ENCODE peak calls at places on chromosome 5, in five cellular contexts. S is endothelial cell of umbilical vein, W is mammary epithelial cell, I is neural progenitor cell, N is K562. F is an unnamed sample.

GRCh38 chr5:96661101-96661840 is 905 bp upstream of the CAST start:
- DNase-seq in I (peak), W (peak), S (peak), N (no peak), F (no peak)

GRCh38 chr5:94217745-94218144 is 400.7 kb downstream of the KIAA0825 start:
- DNase-seq in I (no peak), S (no peak), N (no peak), W (no peak), F (no peak)

GRCh38 chr5:167639213-167639612 is 652.2 kb upstream of the WWC1 start:
- DNase-seq in W (no peak), I (no peak), N (no peak), S (no peak), F (no peak)

GRCh38 chr5:180628827-180629702 is 20.3 kb downstream of the FLT4 start:
- DNase-seq in N (no peak), W (no peak), S (no peak), I (no peak), F (no peak)

GRCh38 chr5:160119905-160120266 is 636 bp upstream of the PWWP2A start:
- DNase-seq in S (no peak), I (no peak), W (no peak), N (no peak), F (no peak)

GRCh38 chr5:178325311-178326053 is 92.9 kb upstream of the PHYKPL start:
- DNase-seq in W (no peak), S (no peak), N (no peak), I (no peak), F (no peak)

GRCh38 chr5:174045470-174046025 is at the start of gene NSG2:
- DNase-seq in I (peak), W (peak), N (peak), S (peak), F (peak)

GRCh38 chr5:115262066-115262404 is 642 bp downstream of the PGGT1B start:
- DNase-seq in N (peak), W (peak), I (peak), S (peak), F (no peak)

GRCh38 chr5:123776761-123777160 is 264.8 kb downstream of the CSNK1G3 start:
- DNase-seq in N (no peak), I (no peak), S (no peak), W (peak), F (no peak)

GRCh38 chr5:59348189-59348588 is 545.3 kb downstream of the PDE4D start:
- DNase-seq in S (peak), N (no peak), W (peak), I (peak), F (no peak)

GRCh38 chr5:16617272-16617973 is 626 bp upstream of the RETREG1 start:
- DNase-seq in N (no peak), I (peak), W (no peak), S (no peak), F (no peak)

GRCh38 chr5:140324041-140324833 is 21.3 kb upstream of the PFDN1 start:
- DNase-seq in N (no peak), W (no peak), I (no peak), S (no peak), F (no peak)

GRCh38 chr5:181037365-181037861 is 2.7 kb upstream of the BTNL9 start:
- DNase-seq in W (no peak), S (no peak), N (peak), I (peak), F (peak)

GRCh38 chr5:38468978-38469706 is 87.3 kb downstream of the LIFR start:
- DNase-seq in W (no peak), I (no peak), S (no peak), N (no peak), F (no peak)

GRCh38 chr5:54655761-54656160 is 138.2 kb downstream of the SNX18 start:
- DNase-seq in W (no peak), I (no peak), S (no peak), N (no peak), F (no peak)

GRCh38 chr5:87432460-87432859 is 19.7 kb upstream of the CCNH start:
- DNase-seq in S (no peak), W (no peak), I (no peak), N (no peak), F (no peak)

GRCh38 chr5:35161637-35162248 is 68.5 kb downstream of the PRLR start:
- DNase-seq in S (no peak), I (no peak), W (no peak), N (no peak), F (no peak)
- H3K9ac ChIP-seq in S (no peak), I (no peak), W (no peak), N (no peak), F (no peak)

GRCh38 chr5:14220642-14221041 is 77.5 kb downstream of the TRIO start:
- DNase-seq in I (no peak), W (no peak), N (no peak), S (no peak), F (no peak)
- H3K9ac ChIP-seq in I (no peak), W (no peak), N (no peak), S (no peak), F (no peak)

GRCh38 chr5:92505925-92506324 is 1075.1 kb downstream of the NR2F1-AS1 start:
- DNase-seq in S (peak), N (no peak), I (no peak), W (no peak), F (no peak)
- H3K9ac ChIP-seq in S (peak), N (no peak), I (no peak), W (no peak), F (no peak)

GRCh38 chr5:122311400-122311887 is 593 bp upstream of the SNCAIP start:
- DNase-seq in S (peak), N (no peak), I (no peak), W (no peak), F (no peak)

GRCh38 chr5:122311888-122312669 is at the start of gene SNCAIP:
- DNase-seq in N (peak), S (peak), W (peak), I (peak), F (no peak)

GRCh38 chr5:122313001-122313402 is 965 bp downstream of the SNCAIP start:
- DNase-seq in N (no peak), S (peak), W (no peak), I (peak), F (no peak)

GRCh38 chr5:122313941-122314340 is 1.9 kb downstream of the SNCAIP start:
- DNase-seq in I (no peak), N (no peak), W (no peak), S (peak), F (no peak)

GRCh38 chr5:122312670-122312988 is 592 bp downstream of the SNCAIP start:
- DNase-seq in S (no peak), N (no peak), I (peak), W (peak), F (no peak)
- H3K9ac ChIP-seq in S (peak), N (no peak), I (no peak), W (no peak), F (no peak)

GRCh38 chr5:52773342-52773741 is 14.4 kb upstream of the ITGA1 start:
- DNase-seq in S (peak), W (no peak), I (no peak), N (no peak), F (no peak)

GRCh38 chr5:52769061-52769460 is 18.7 kb upstream of the ITGA1 start:
- DNase-seq in I (no peak), W (no peak), N (no peak), S (no peak), F (no peak)

GRCh38 chr5:52772668-52773067 is 15.0 kb upstream of the ITGA1 start:
- DNase-seq in S (no peak), I (no peak), W (no peak), N (no peak), F (no peak)

GRCh38 chr5:52770287-52770939 is 17.3 kb upstream of the ITGA1 start:
- DNase-seq in N (no peak), W (no peak), S (no peak), I (no peak), F (no peak)

DNA sequence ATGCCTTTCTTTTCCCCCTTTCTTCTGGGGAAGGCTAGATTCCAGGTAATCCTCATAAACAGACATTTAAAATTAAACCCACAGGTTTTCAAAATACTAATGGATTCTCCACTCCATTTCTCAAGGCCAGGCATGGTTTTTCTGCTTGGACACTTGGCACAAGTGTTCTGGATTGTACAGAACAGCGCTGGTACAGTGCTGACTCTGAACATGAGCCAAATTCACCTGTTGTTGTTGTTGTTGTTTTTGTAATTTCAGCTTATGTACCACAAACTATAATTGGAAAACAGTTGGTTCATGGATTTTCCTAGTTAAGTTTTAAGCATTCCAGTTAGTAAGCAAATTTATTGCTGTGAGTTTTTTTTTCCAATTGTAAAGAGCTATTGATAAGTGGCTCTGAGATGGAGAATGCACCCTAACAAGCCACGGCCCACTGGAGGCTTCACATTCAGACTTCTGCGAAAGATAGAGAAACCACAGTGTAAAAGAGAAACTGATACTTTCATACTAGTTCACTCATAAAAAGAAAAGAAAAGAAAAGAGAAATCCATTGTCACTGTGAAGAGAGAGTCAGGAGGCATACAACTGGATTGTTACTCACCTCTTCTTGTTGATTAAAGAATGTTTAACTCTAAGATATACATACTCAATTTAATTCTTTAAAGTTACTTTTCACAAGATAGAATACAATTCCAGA is 16.2 kb upstream of the ITGA1 start:
- DNase-seq in I (no peak), N (no peak), S (no peak), W (no peak), F (no peak)
- H3K9ac ChIP-seq in I (no peak), N (no peak), S (no peak), W (no peak), F (no peak)

DNA sequence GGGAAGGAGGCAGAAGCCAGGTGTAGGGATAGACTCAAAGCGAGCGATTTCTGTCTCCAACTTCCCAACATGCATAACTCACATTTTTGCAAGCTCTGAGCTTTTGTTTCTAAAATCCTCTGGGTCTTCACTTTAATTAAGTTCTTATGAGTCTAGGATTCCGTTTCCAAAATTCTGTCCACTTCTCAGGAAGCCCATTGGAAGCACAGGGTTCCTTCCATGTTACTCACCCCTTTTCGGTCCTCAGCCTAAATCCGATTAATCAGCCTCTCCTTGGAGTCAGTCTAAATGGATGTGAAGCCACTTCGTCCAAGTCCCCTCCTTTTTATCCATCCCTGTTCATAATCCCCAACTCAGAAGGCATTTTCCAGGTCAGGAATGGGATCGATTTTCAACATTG is 1.4 kb downstream of the GPX3 start:
- DNase-seq in W (no peak), N (no peak), I (no peak), S (no peak), F (no peak)
- H3K9ac ChIP-seq in W (no peak), N (no peak), I (no peak), S (no peak), F (no peak)

DNA sequence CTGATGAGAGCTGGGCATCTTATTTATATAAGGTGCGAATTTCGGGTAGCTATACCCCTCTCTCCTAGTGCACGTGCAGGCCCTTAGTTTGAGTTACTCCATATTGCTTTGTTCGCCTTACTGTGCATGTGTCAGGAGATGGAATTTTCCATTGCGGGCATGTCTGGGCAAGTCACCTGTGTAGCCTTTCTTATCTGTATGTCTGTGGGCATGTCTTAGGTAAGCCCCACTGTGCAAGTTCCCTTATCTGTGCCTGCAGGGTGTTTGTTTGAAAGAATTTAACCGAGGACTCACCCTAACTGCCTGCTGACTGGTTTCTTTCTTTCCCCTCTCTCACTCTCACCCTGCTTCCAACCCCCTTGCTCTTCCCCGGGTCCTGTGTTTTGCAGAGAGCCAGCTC is 140.7 kb upstream of the RANBP3L start:
- DNase-seq in N (peak), I (no peak), W (peak), S (no peak), F (no peak)
- H3K9ac ChIP-seq in N (peak), I (no peak), W (no peak), S (no peak), F (no peak)

DNA sequence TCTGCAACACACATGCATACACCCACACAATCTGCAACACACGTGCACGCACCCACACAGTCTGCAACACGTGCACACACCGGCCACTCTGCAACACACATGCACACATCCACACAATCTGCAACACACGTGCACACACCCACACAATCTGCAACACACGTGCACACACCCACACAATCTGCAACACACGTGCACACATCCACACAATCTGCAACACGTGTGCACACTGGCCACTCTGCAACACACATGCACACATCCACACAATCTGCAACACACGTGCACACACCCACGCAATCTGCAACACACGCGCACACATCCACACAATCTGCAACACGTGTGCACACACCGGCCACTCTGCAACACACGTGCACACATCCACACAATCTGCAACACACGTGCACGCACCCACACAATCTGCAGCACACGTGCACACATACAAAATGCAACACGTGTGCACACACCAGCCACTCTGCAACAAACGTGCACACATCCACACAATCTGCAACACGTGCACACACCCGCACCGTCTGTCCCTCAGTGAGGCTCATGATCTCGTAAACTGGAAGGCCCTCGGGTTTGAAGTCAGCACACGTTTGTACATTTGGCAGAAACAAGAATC is 18.4 kb downstream of the PLEKHG4B start:
- DNase-seq in W (no peak), N (no peak), S (no peak), I (no peak), F (no peak)
- H3K9ac ChIP-seq in W (no peak), N (no peak), S (no peak), I (no peak), F (no peak)

DNA sequence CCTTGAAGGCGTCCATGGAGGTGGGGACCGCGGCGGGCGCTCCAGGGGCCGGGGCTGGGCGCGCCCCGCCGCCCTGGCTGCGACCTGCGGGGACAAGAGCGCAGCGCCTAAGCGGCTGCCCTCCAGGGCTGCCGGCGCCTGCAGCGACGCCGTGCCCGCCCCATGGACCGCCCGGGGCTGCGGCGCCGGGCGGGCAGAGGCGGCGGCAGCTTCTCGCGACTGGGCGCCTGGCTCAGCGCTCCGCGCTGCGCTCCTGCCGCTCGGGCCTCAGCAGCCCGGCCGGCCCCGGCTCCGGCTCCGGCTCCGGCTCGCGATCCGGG is 202 bp downstream of the PITX1 start:
- DNase-seq in W (no peak), I (peak), N (no peak), S (no peak), F (no peak)
- H3K9ac ChIP-seq in W (no peak), I (no peak), N (peak), S (no peak), F (peak)

F was measured in HCT116.